ENCODE peak calls at places on chromosomes 5 and 9, in five cellular contexts. One of them, this sample, is unnamed.

GRCh38 chr5:128424672-128425071 is 113.4 kb downstream of the FBN2 start:
- DNase-seq in stomach: no peak
- DNase-seq in PC-9: no peak
- DNase-seq in tibial artery: no peak
- DNase-seq in astrocyte: peak
- DNase-seq in this sample: no peak

GRCh38 chr5:125408582-125409069 is 662.2 kb upstream of the ZNF608 start:
- DNase-seq in tibial artery: no peak
- DNase-seq in stomach: no peak
- DNase-seq in astrocyte: peak
- DNase-seq in PC-9: peak
- DNase-seq in this sample: no peak

GRCh38 chr9:3946840-3947239 is 353.0 kb downstream of the GLIS3 start:
- DNase-seq in astrocyte: no peak
- DNase-seq in stomach: no peak
- DNase-seq in PC-9: no peak
- DNase-seq in tibial artery: no peak
- DNase-seq in this sample: no peak

GRCh38 chr5:62144395-62145022 is 161.5 kb upstream of the KIF2A start:
- DNase-seq in stomach: peak
- DNase-seq in tibial artery: no peak
- DNase-seq in astrocyte: peak
- DNase-seq in PC-9: no peak
- DNase-seq in this sample: no peak

GRCh38 chr9:78881295-78881694 is 584.4 kb downstream of the PSAT1 start:
- DNase-seq in PC-9: no peak
- DNase-seq in astrocyte: no peak
- DNase-seq in tibial artery: no peak
- DNase-seq in stomach: no peak
- DNase-seq in this sample: no peak

GRCh38 chr5:132546108-132546507 is 2.8 kb upstream of the IL5 start:
- DNase-seq in stomach: no peak
- DNase-seq in tibial artery: no peak
- DNase-seq in PC-9: no peak
- DNase-seq in astrocyte: no peak
- DNase-seq in this sample: no peak

GRCh38 chr5:154312571-154312970 is 122.0 kb downstream of the GALNT10 start:
- DNase-seq in astrocyte: peak
- DNase-seq in tibial artery: no peak
- DNase-seq in PC-9: peak
- DNase-seq in stomach: no peak
- DNase-seq in this sample: no peak

GRCh38 chr9:106798021-106798799 is 64.8 kb upstream of the ZNF462 start:
- DNase-seq in PC-9: no peak
- DNase-seq in tibial artery: no peak
- DNase-seq in astrocyte: no peak
- DNase-seq in stomach: no peak
- DNase-seq in this sample: no peak

GRCh38 chr9:26266111-26266791 is 588.0 kb upstream of the TUSC1 start:
- DNase-seq in PC-9: no peak
- DNase-seq in astrocyte: no peak
- DNase-seq in stomach: no peak
- DNase-seq in tibial artery: no peak
- DNase-seq in this sample: no peak

GRCh38 chr9:69297300-69297980 is 27.6 kb upstream of the ENTREP1 start:
- DNase-seq in PC-9: no peak
- DNase-seq in astrocyte: no peak
- DNase-seq in stomach: no peak
- DNase-seq in tibial artery: no peak
- DNase-seq in this sample: no peak

GRCh38 chr9:35656841-35657326 is 935 bp downstream of the RMRP start:
- DNase-seq in stomach: no peak
- DNase-seq in PC-9: no peak
- DNase-seq in tibial artery: peak
- DNase-seq in astrocyte: no peak
- DNase-seq in this sample: no peak

GRCh38 chr9:35658894-35659220 is 765 bp downstream of the CCDC107 start:
- DNase-seq in tibial artery: peak
- DNase-seq in stomach: no peak
- DNase-seq in PC-9: no peak
- DNase-seq in astrocyte: peak
- DNase-seq in this sample: no peak

GRCh38 chr9:35656340-35656739 is 1.5 kb downstream of the RMRP start:
- DNase-seq in stomach: no peak
- DNase-seq in tibial artery: peak
- DNase-seq in PC-9: no peak
- DNase-seq in astrocyte: no peak
- DNase-seq in this sample: no peak

GRCh38 chr9:35658144-35658893 is at the start of gene CCDC107:
- DNase-seq in astrocyte: peak
- DNase-seq in stomach: peak
- DNase-seq in tibial artery: peak
- DNase-seq in PC-9: peak
- DNase-seq in this sample: no peak

GRCh38 chr9:35657327-35658143 is at the start of gene RMRP:
- DNase-seq in stomach: peak
- DNase-seq in PC-9: peak
- DNase-seq in astrocyte: peak
- DNase-seq in tibial artery: peak
- DNase-seq in this sample: peak
- TF ChIP-seq CTCF in stomach: peak
- TF ChIP-seq CTCF in PC-9: no peak
- TF ChIP-seq CTCF in astrocyte: no peak
- TF ChIP-seq CTCF in tibial artery: peak
- TF ChIP-seq CTCF in this sample: no peak

GRCh38 chr5:180069589-180070247 is 1.8 kb downstream of the RNF130 start:
- DNase-seq in tibial artery: no peak
- DNase-seq in astrocyte: peak
- DNase-seq in PC-9: no peak
- DNase-seq in stomach: peak
- DNase-seq in this sample: no peak
- H3K27ac ChIP-seq in tibial artery: peak
- H3K27ac ChIP-seq in astrocyte: no peak
- H3K27ac ChIP-seq in PC-9: no peak
- H3K27ac ChIP-seq in stomach: peak
- H3K27ac ChIP-seq in this sample: no peak

DNA sequence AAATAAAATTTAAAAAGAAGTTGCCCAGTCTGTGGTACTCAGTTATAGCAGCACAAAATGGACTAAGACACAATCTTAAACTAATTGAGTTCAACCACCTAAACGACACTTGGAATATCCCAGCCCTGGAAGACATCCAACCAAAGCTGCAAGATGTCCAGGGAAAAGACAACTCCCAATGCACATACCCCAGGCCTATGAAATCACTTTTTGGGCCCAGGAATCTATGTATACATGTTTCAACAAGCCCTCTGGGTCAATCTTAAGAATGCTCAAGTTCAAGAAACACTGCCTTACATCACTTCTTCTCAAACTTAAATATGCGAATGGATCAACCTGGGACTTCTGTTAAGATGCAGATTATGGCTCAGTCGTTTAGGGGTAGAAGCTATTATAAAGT is 148.6 kb downstream of the ELAVL2 start:
- DNase-seq in PC-9: no peak
- DNase-seq in astrocyte: no peak
- DNase-seq in stomach: no peak
- DNase-seq in tibial artery: no peak
- DNase-seq in this sample: no peak
- H3K4me3 ChIP-seq in PC-9: no peak
- H3K4me3 ChIP-seq in astrocyte: no peak
- H3K4me3 ChIP-seq in stomach: no peak
- H3K4me3 ChIP-seq in tibial artery: no peak
- H3K4me3 ChIP-seq in this sample: no peak

GRCh38 chr5:7018601-7019000 is 305.4 kb downstream of the TENT4A start:
- DNase-seq in stomach: no peak
- DNase-seq in PC-9: no peak
- DNase-seq in tibial artery: no peak
- DNase-seq in astrocyte: no peak
- DNase-seq in this sample: no peak
- TF ChIP-seq CTCF in stomach: no peak
- TF ChIP-seq CTCF in PC-9: no peak
- TF ChIP-seq CTCF in tibial artery: no peak
- TF ChIP-seq CTCF in astrocyte: no peak
- TF ChIP-seq CTCF in this sample: no peak

DNA sequence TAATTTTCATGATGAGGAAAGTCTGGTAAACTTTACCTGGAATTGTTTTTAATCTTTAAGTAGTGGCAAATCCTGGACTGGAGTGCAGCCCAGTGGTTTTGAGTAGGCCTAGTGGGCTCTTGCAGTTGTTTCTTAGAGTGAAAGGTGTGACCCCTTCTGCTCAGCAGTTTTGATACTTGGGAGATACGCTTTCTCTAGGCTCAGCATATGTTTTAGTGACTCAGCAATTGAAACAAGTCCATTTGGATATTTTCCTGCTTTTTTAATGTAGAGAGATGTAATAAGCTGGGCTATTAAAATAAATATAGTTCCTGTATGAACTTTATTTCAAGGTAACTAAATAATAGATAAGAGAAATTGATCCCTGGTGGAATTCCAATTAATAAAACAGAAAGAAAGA is 6.0 kb downstream of the POLR3G start:
- DNase-seq in tibial artery: no peak
- DNase-seq in stomach: no peak
- DNase-seq in PC-9: no peak
- DNase-seq in astrocyte: no peak
- DNase-seq in this sample: no peak
- H3K27ac ChIP-seq in tibial artery: no peak
- H3K27ac ChIP-seq in stomach: no peak
- H3K27ac ChIP-seq in PC-9: no peak
- H3K27ac ChIP-seq in astrocyte: no peak
- H3K27ac ChIP-seq in this sample: no peak